ENCODE peak calls at places on chromosome 7, in six cellular contexts. A is glutamatergic neuron, Z is glomerular endothelial cell, I is left kidney, Q is upper lobe of right lung, T is NCI-H1048. F is an unnamed sample.

GRCh38 chr7:151632750-151633515 is 113.2 kb upstream of the RHEB start:
- DNase-seq in I (no peak), Q (peak), Z (no peak), T (no peak), A (peak), F (peak)

GRCh38 chr7:22597845-22598244 is 97.9 kb upstream of the STEAP1B start:
- DNase-seq in A (no peak), Q (no peak), T (no peak), Z (no peak), I (no peak), F (no peak)

GRCh38 chr7:38178695-38179344 is 775 bp downstream of the STARD3NL start:
- DNase-seq in Z (no peak), Q (no peak), A (no peak), T (no peak), I (no peak), F (peak)

GRCh38 chr7:107594961-107595737 is 15.1 kb downstream of the BCAP29 start:
- DNase-seq in Z (peak), I (peak), Q (no peak), A (no peak), T (no peak), F (no peak)

GRCh38 chr7:98165827-98166667 is 45.2 kb upstream of the BHLHA15 start:
- DNase-seq in A (peak), I (peak), T (no peak), Z (no peak), Q (peak), F (peak)

GRCh38 chr7:83211685-83212084 is 49.0 kb upstream of the PCLO start:
- DNase-seq in Q (no peak), Z (no peak), T (no peak), I (no peak), A (no peak), F (no peak)

GRCh38 chr7:38542156-38542555 is 89.0 kb downstream of the AMPH start:
- DNase-seq in I (no peak), A (no peak), Z (no peak), Q (no peak), T (no peak), F (no peak)

GRCh38 chr7:131188367-131189339 is 139.0 kb upstream of the MKLN1 start:
- DNase-seq in I (no peak), A (no peak), Q (no peak), Z (no peak), T (no peak), F (peak)

GRCh38 chr7:138126928-138127327 is 50.7 kb downstream of the AKR1D1 start:
- DNase-seq in Z (no peak), T (no peak), A (no peak), I (no peak), Q (no peak), F (no peak)

GRCh38 chr7:35747611-35748010 is 52.7 kb upstream of the HERPUD2 start:
- DNase-seq in I (peak), Q (no peak), T (no peak), Z (no peak), A (no peak), F (no peak)

GRCh38 chr7:100154651-100155491 is 3.7 kb downstream of the TRAPPC14 start:
- DNase-seq in Z (no peak), A (no peak), I (no peak), Q (no peak), T (no peak), F (no peak)

GRCh38 chr7:102169651-102170416 is 116.8 kb upstream of the SH2B2 start:
- DNase-seq in I (peak), A (no peak), Q (no peak), T (peak), Z (no peak), F (no peak)

GRCh38 chr7:1224093-1224702 is 8.5 kb upstream of the UNCX start:
- DNase-seq in T (no peak), Z (no peak), Q (no peak), A (peak), I (peak), F (no peak)

GRCh38 chr7:12712236-12712635 is 24.8 kb downstream of the ARL4A start:
- DNase-seq in A (no peak), T (no peak), Q (no peak), I (no peak), Z (no peak), F (no peak)

F was measured in activated CD8-positive, alpha-beta T cell treated with anti-CD3 and anti-CD28 coated beads for 36 hours.